ENCODE peak calls at places on chromosome 13, in eight cellular contexts. R is cardiac fibroblast, K is uterus, Y is foreskin fibroblast, W is thyroid gland, I is mucosa of descending colon, A is astrocyte, H is GM23248. P is an unnamed sample.

GRCh38 chr13:67223024-67223423 is 7.1 kb downstream of the PCDH9 start:
- DNase-seq in W (no peak), H (peak), A (peak), K (no peak), R (peak), Y (peak), I (no peak), P (no peak)

GRCh38 chr13:79492313-79492798 is 11.4 kb downstream of the NDFIP2 start:
- DNase-seq in W (peak), I (no peak), K (no peak), A (peak), R (peak), H (peak), Y (no peak), P (no peak)

GRCh38 chr13:102443234-102443633 is 41.4 kb upstream of the FGF14 start:
- DNase-seq in A (no peak), W (no peak), I (no peak), K (no peak), H (no peak), Y (no peak), R (no peak), P (no peak)

GRCh38 chr13:24691381-24691780 is 11.2 kb downstream of the ATP12A start:
- DNase-seq in K (no peak), I (no peak), H (no peak), W (no peak), Y (no peak), R (no peak), A (no peak), P (no peak)

GRCh38 chr13:42534785-42535184 is 39.2 kb upstream of the TNFSF11 start:
- DNase-seq in Y (no peak), K (no peak), H (no peak), W (no peak), I (no peak), R (no peak), A (no peak), P (no peak)

GRCh38 chr13:112346173-112346898 is 29.8 kb upstream of the SPACA7 start:
- DNase-seq in W (no peak), K (no peak), I (no peak), H (peak), Y (no peak), A (no peak), R (no peak), P (no peak)

GRCh38 chr13:38667526-38668094 is 19.3 kb upstream of the FREM2 start:
- DNase-seq in H (no peak), I (no peak), Y (no peak), K (no peak), A (no peak), R (no peak), W (no peak), P (no peak)

GRCh38 chr13:21458457-21458815 is 667 bp downstream of the ZDHHC20 start:
- DNase-seq in A (no peak), W (peak), K (peak), Y (peak), H (peak), I (peak), R (no peak), P (peak)

GRCh38 chr13:21913010-21913409 is 242.1 kb downstream of the FGF9 start:
- DNase-seq in K (no peak), W (no peak), H (peak), R (no peak), Y (no peak), A (no peak), I (no peak), P (peak)

GRCh38 chr13:95893861-95894260 is 159.3 kb downstream of the UGGT2 start:
- DNase-seq in W (no peak), K (no peak), H (no peak), Y (no peak), A (no peak), R (no peak), I (no peak), P (no peak)

GRCh38 chr13:37627428-37627827 is 28.9 kb upstream of the POSTN start:
- DNase-seq in R (no peak), H (no peak), A (no peak), I (no peak), K (no peak), Y (no peak), W (no peak), P (no peak)

GRCh38 chr13:39601636-39602035 is 1.4 kb downstream of the LHFPL6 start:
- DNase-seq in K (no peak), A (no peak), W (no peak), H (no peak), R (no peak), Y (no peak), I (no peak), P (no peak)

GRCh38 chr13:32823597-32823996 is 192.6 kb upstream of the KL start:
- DNase-seq in Y (no peak), W (no peak), H (no peak), R (no peak), I (no peak), K (no peak), A (no peak), P (no peak)

GRCh38 chr13:32846556-32846955 is 169.7 kb upstream of the KL start:
- DNase-seq in K (no peak), A (no peak), Y (no peak), I (no peak), R (no peak), H (no peak), W (no peak), P (no peak)

GRCh38 chr13:45325806-45326205 is 15.2 kb downstream of the TPT1 start:
- DNase-seq in Y (peak), A (peak), I (peak), H (peak), R (peak), W (peak), K (no peak), P (no peak)

GRCh38 chr13:66895780-66896179 is 334.4 kb downstream of the PCDH9 start:
- DNase-seq in H (no peak), W (no peak), Y (no peak), I (no peak), A (no peak), R (no peak), K (no peak), P (no peak)

GRCh38 chr13:110012102-110012739 is 225.8 kb upstream of the IRS2 start:
- DNase-seq in I (no peak), Y (peak), H (peak), W (no peak), R (peak), A (peak), K (no peak), P (no peak)

GRCh38 chr13:23578411-23579071 is 8.3 kb downstream of the TNFRSF19 start:
- DNase-seq in R (peak), I (peak), W (peak), K (peak), A (peak), Y (peak), H (peak), P (peak)

GRCh38 chr13:37495046-37495445 is 103.5 kb downstream of the POSTN start:
- DNase-seq in I (no peak), W (no peak), K (no peak), Y (peak), H (peak), R (peak), A (peak), P (no peak)

GRCh38 chr13:112895521-112896465 is 73.2 kb upstream of the MCF2L start:
- DNase-seq in K (no peak), W (no peak), I (no peak), A (no peak), H (no peak), Y (no peak), R (no peak), P (no peak)

GRCh38 chr13:106033634-106034033 is 501.8 kb downstream of the EFNB2 start:
- DNase-seq in A (peak), W (no peak), I (no peak), K (no peak), H (peak), R (peak), Y (peak), P (no peak)

GRCh38 chr13:91145806-91146205 is 201.7 kb upstream of the MIR17HG start:
- DNase-seq in W (no peak), I (no peak), H (no peak), A (no peak), R (no peak), Y (no peak), K (no peak), P (no peak)

GRCh38 chr13:95660981-95661581 is 15.9 kb upstream of the DNAJC3 start:
- DNase-seq in H (peak), R (peak), A (peak), K (no peak), I (peak), W (no peak), Y (peak), P (peak)

GRCh38 chr13:47680752-47681151 is 320.3 kb downstream of the SUCLA2 start:
- DNase-seq in H (peak), W (no peak), Y (peak), K (no peak), A (peak), R (peak), I (no peak), P (no peak)

GRCh38 chr13:30789360-30789862 is 54.1 kb downstream of the ALOX5AP start:
- DNase-seq in R (no peak), W (no peak), I (no peak), Y (no peak), K (no peak), H (peak), A (no peak), P (no peak)

GRCh38 chr13:30791354-30791921 is 56.1 kb downstream of the ALOX5AP start:
- DNase-seq in W (no peak), K (peak), R (peak), Y (peak), I (no peak), A (peak), H (peak), P (no peak)

GRCh38 chr13:30790592-30790991 is 55.2 kb downstream of the ALOX5AP start:
- DNase-seq in Y (no peak), I (no peak), A (no peak), W (no peak), H (no peak), R (no peak), K (no peak), P (no peak)

GRCh38 chr13:30796132-30796832 is 60.9 kb downstream of the ALOX5AP start:
- DNase-seq in H (peak), K (no peak), A (peak), I (no peak), Y (peak), W (peak), R (peak), P (peak)

DNA sequence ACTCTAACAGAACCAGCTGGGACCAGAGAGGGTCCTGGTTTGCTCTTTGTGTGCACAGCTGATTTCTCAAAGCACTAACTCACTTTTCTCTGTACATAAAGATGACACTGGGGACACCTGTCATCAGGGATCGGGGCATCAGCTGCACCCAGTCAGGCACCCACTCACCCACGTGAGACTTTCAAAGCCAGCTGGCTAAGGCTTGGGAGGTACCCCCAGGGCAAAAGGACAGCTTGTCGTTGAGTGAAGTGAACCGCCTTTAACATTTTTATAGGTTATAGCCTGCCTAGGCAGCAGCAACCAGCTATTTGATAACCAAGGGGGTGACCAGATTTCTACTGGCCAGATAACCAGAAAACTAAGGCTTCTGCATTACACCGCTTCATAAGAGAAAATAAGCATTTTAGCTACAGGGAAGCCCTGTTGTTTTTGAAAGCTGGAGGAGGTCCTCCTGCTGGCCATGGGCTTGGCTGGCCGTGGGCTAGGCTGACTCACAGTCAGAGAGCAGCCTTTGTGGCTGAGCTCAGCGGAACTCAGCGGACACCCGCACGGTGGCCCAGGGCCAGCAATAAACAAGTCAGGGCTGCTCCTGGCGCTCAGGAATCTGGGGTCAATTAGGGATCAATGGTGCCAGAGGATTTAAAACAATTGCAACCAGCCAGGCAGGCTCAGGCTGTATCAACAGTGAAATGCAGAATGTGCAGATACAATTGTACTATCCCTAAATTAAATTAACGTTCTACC is 57.1 kb downstream of the ALOX5AP start:
- DNase-seq in W (peak), Y (peak), I (peak), H (peak), R (peak), A (peak), K (peak), P (peak)
- H3K4me3 ChIP-seq in W (no peak), Y (peak), I (no peak), H (peak), R (no peak), A (peak), K (no peak), P (no peak)

GRCh38 chr13:27967203-27967735 is 1.8 kb downstream of the CDX2 start:
- DNase-seq in H (no peak), I (peak), Y (no peak), R (no peak), K (no peak), W (no peak), A (no peak), P (peak)
- H3K4me3 ChIP-seq in H (no peak), I (peak), Y (no peak), R (no peak), K (no peak), W (no peak), A (no peak), P (peak)

GRCh38 chr13:99307247-99307646 is at the start of gene GPR183:
- DNase-seq in H (peak), A (no peak), K (no peak), I (no peak), Y (peak), W (no peak), R (peak), P (peak)
- H3K4me3 ChIP-seq in H (peak), A (no peak), K (no peak), I (no peak), Y (no peak), W (no peak), R (no peak), P (peak)

DNA sequence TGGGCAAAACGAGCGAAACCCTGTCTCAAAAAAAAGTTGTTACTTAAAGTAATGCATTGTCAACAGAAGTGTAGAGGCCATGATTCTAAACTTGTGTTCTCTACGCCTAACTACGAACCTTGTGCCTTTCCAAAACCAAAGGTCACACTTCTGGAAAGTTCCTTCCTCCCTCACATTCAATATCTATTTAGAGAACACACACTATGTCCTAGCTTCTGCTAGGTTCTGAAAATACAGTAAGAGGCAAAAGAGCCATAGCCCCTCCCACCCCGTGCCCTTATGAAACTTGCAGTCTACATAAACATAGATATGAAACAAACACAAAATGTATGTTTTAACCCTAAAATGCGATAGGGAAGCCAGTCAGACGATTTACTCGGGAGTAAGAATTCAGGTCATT is 36.4 kb downstream of the RNF6 start:
- DNase-seq in I (no peak), Y (no peak), K (no peak), W (no peak), H (no peak), A (no peak), R (no peak), P (no peak)
- H3K4me3 ChIP-seq in I (no peak), Y (peak), K (peak), W (peak), H (peak), A (peak), R (peak), P (peak)

DNA sequence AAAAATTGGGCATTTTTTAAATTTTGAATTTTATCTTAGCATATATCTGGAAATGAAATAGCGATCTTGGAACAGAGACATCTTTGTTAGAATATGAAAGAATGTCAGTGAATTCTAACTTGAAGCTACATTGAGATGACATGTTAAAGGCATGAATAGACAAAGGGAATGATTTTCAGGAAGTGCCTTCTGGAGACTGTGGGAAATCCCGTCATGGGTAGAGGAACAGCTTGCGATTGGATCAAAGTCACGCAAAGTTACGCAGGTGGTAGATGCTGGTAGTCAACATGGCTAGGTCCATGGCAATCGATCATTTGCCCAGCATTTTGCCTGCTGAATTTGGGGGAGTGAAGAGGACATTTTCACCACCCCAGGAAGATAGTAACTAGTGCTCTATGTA is 43.5 kb downstream of the LRCH1 start:
- DNase-seq in H (no peak), Y (no peak), W (no peak), A (no peak), R (no peak), I (no peak), K (no peak), P (no peak)
- H3K4me3 ChIP-seq in H (no peak), Y (no peak), W (no peak), A (no peak), R (no peak), I (no peak), K (no peak), P (no peak)

GRCh38 chr13:49602005-49602404 is 16.6 kb upstream of the RCBTB1 start:
- DNase-seq in R (no peak), Y (peak), H (no peak), W (no peak), K (no peak), A (no peak), I (no peak), P (no peak)
- H3K4me3 ChIP-seq in R (no peak), Y (no peak), H (no peak), W (no peak), K (no peak), A (no peak), I (no peak), P (no peak)